ENCODE peak calls at places on chromosomes 4 and X, in six cellular contexts. One of them, this sample, is unnamed.
A peak's percentile ranks its signal among the peaks of the same experiment; 100 is the strongest.

GRCh38 chr4:48974979-48975640 is 11.0 kb upstream of the CWH43 start:
- DNase-seq in hypothalamus: peak; percentile 3
- DNase-seq in activated naive CD8-positive, alpha-beta T cell treated with anti-CD3 and anti-CD28 coated beads, Interleukin-2, amount 50 U/mL, for 16 hours: no peak
- DNase-seq in EL: no peak
- DNase-seq in astrocyte of the hippocampus: peak; percentile 33
- DNase-seq in anterior cingulate cortex: peak; percentile 38
- DNase-seq in this sample: no peak

GRCh38 chrX:133482345-133483041 is 67.2 kb upstream of the GPC4 start:
- DNase-seq in hypothalamus: no peak
- DNase-seq in activated naive CD8-positive, alpha-beta T cell treated with anti-CD3 and anti-CD28 coated beads, Interleukin-2, amount 50 U/mL, for 16 hours: no peak
- DNase-seq in EL: no peak
- DNase-seq in astrocyte of the hippocampus: peak; percentile 30
- DNase-seq in anterior cingulate cortex: no peak
- DNase-seq in this sample: no peak

GRCh38 chr4:16819652-16820051 is 78.8 kb downstream of the LDB2 start:
- DNase-seq in hypothalamus: no peak
- DNase-seq in activated naive CD8-positive, alpha-beta T cell treated with anti-CD3 and anti-CD28 coated beads, Interleukin-2, amount 50 U/mL, for 16 hours: no peak
- DNase-seq in EL: no peak
- DNase-seq in astrocyte of the hippocampus: no peak
- DNase-seq in anterior cingulate cortex: no peak
- DNase-seq in this sample: no peak

GRCh38 chr4:153639556-153640475 is 44.3 kb upstream of the TLR2 start:
- DNase-seq in hypothalamus: no peak
- DNase-seq in activated naive CD8-positive, alpha-beta T cell treated with anti-CD3 and anti-CD28 coated beads, Interleukin-2, amount 50 U/mL, for 16 hours: no peak
- DNase-seq in EL: no peak
- DNase-seq in astrocyte of the hippocampus: no peak
- DNase-seq in anterior cingulate cortex: no peak
- DNase-seq in this sample: no peak

GRCh38 chr4:155759372-155760252 is 791 bp downstream of the GUCY1B1 start:
- DNase-seq in hypothalamus: peak; percentile 78
- DNase-seq in activated naive CD8-positive, alpha-beta T cell treated with anti-CD3 and anti-CD28 coated beads, Interleukin-2, amount 50 U/mL, for 16 hours: no peak
- DNase-seq in EL: peak; percentile 13
- DNase-seq in astrocyte of the hippocampus: peak; percentile 57
- DNase-seq in anterior cingulate cortex: peak; percentile 51
- DNase-seq in this sample: no peak

GRCh38 chr4:1491630-1492457 is 85.6 kb upstream of the NKX1-1 start:
- DNase-seq in hypothalamus: no peak
- DNase-seq in activated naive CD8-positive, alpha-beta T cell treated with anti-CD3 and anti-CD28 coated beads, Interleukin-2, amount 50 U/mL, for 16 hours: no peak
- DNase-seq in EL: no peak
- DNase-seq in astrocyte of the hippocampus: no peak
- DNase-seq in anterior cingulate cortex: no peak
- DNase-seq in this sample: no peak

GRCh38 chr4:173247316-173247715 is 78.7 kb downstream of the GALNT7 start:
- DNase-seq in hypothalamus: no peak
- DNase-seq in activated naive CD8-positive, alpha-beta T cell treated with anti-CD3 and anti-CD28 coated beads, Interleukin-2, amount 50 U/mL, for 16 hours: no peak
- DNase-seq in EL: no peak
- DNase-seq in astrocyte of the hippocampus: no peak
- DNase-seq in anterior cingulate cortex: no peak
- DNase-seq in this sample: no peak

GRCh38 chrX:105190252-105190853 is 30.1 kb downstream of the TEX13A start:
- DNase-seq in hypothalamus: peak; percentile 2
- DNase-seq in activated naive CD8-positive, alpha-beta T cell treated with anti-CD3 and anti-CD28 coated beads, Interleukin-2, amount 50 U/mL, for 16 hours: no peak
- DNase-seq in EL: peak; percentile 1
- DNase-seq in astrocyte of the hippocampus: peak; percentile 46
- DNase-seq in anterior cingulate cortex: no peak
- DNase-seq in this sample: peak; percentile 0

GRCh38 chrX:72568406-72569092 is 4.1 kb downstream of the HDAC8 start:
- DNase-seq in hypothalamus: no peak
- DNase-seq in activated naive CD8-positive, alpha-beta T cell treated with anti-CD3 and anti-CD28 coated beads, Interleukin-2, amount 50 U/mL, for 16 hours: no peak
- DNase-seq in EL: no peak
- DNase-seq in astrocyte of the hippocampus: peak; percentile 51
- DNase-seq in anterior cingulate cortex: no peak
- DNase-seq in this sample: peak; percentile 8

GRCh38 chr4:92241094-92241493 is 62.7 kb upstream of the GRID2 start:
- DNase-seq in hypothalamus: no peak
- DNase-seq in activated naive CD8-positive, alpha-beta T cell treated with anti-CD3 and anti-CD28 coated beads, Interleukin-2, amount 50 U/mL, for 16 hours: no peak
- DNase-seq in EL: no peak
- DNase-seq in astrocyte of the hippocampus: no peak
- DNase-seq in anterior cingulate cortex: no peak
- DNase-seq in this sample: no peak

GRCh38 chr4:150583287-150584197 is 1.6 kb downstream of the MAB21L2 start:
- DNase-seq in hypothalamus: no peak
- DNase-seq in activated naive CD8-positive, alpha-beta T cell treated with anti-CD3 and anti-CD28 coated beads, Interleukin-2, amount 50 U/mL, for 16 hours: no peak
- DNase-seq in EL: peak; percentile 26
- DNase-seq in astrocyte of the hippocampus: peak; percentile 76
- DNase-seq in anterior cingulate cortex: peak; percentile 35
- DNase-seq in this sample: no peak

GRCh38 chr4:52263612-52264011 is 212.5 kb downstream of the SPATA18 start:
- DNase-seq in hypothalamus: no peak
- DNase-seq in activated naive CD8-positive, alpha-beta T cell treated with anti-CD3 and anti-CD28 coated beads, Interleukin-2, amount 50 U/mL, for 16 hours: no peak
- DNase-seq in EL: peak; percentile 4
- DNase-seq in astrocyte of the hippocampus: peak; percentile 13
- DNase-seq in anterior cingulate cortex: no peak
- DNase-seq in this sample: no peak

GRCh38 chrX:16725067-16725466 is 5.7 kb downstream of the SYAP1 start:
- DNase-seq in hypothalamus: no peak
- DNase-seq in activated naive CD8-positive, alpha-beta T cell treated with anti-CD3 and anti-CD28 coated beads, Interleukin-2, amount 50 U/mL, for 16 hours: no peak
- DNase-seq in EL: no peak
- DNase-seq in astrocyte of the hippocampus: no peak
- DNase-seq in anterior cingulate cortex: no peak
- DNase-seq in this sample: no peak

GRCh38 chr4:29151584-29151983 is 1568.6 kb upstream of the PCDH7 start:
- DNase-seq in hypothalamus: no peak
- DNase-seq in activated naive CD8-positive, alpha-beta T cell treated with anti-CD3 and anti-CD28 coated beads, Interleukin-2, amount 50 U/mL, for 16 hours: no peak
- DNase-seq in EL: peak; percentile 39
- DNase-seq in astrocyte of the hippocampus: no peak
- DNase-seq in anterior cingulate cortex: no peak
- DNase-seq in this sample: no peak

GRCh38 chr4:153067376-153067775 is 131.3 kb downstream of the FHDC1 start:
- DNase-seq in hypothalamus: no peak
- DNase-seq in activated naive CD8-positive, alpha-beta T cell treated with anti-CD3 and anti-CD28 coated beads, Interleukin-2, amount 50 U/mL, for 16 hours: no peak
- DNase-seq in EL: peak; percentile 51
- DNase-seq in astrocyte of the hippocampus: peak; percentile 62
- DNase-seq in anterior cingulate cortex: no peak
- DNase-seq in this sample: peak; percentile 36

GRCh38 chr4:105350859-105351494 is 122.9 kb downstream of the PPA2 start:
- DNase-seq in hypothalamus: no peak
- DNase-seq in activated naive CD8-positive, alpha-beta T cell treated with anti-CD3 and anti-CD28 coated beads, Interleukin-2, amount 50 U/mL, for 16 hours: no peak
- DNase-seq in EL: no peak
- DNase-seq in astrocyte of the hippocampus: peak; percentile 36
- DNase-seq in anterior cingulate cortex: no peak
- DNase-seq in this sample: no peak

GRCh38 chr4:129344058-129344457 is 248.1 kb downstream of the C4orf33 start:
- DNase-seq in hypothalamus: no peak
- DNase-seq in activated naive CD8-positive, alpha-beta T cell treated with anti-CD3 and anti-CD28 coated beads, Interleukin-2, amount 50 U/mL, for 16 hours: no peak
- DNase-seq in EL: peak; percentile 50
- DNase-seq in astrocyte of the hippocampus: peak; percentile 44
- DNase-seq in anterior cingulate cortex: no peak
- DNase-seq in this sample: peak; percentile 41

GRCh38 chr4:40454816-40455215 is 119.7 kb downstream of the CHRNA9 start:
- DNase-seq in hypothalamus: no peak
- DNase-seq in activated naive CD8-positive, alpha-beta T cell treated with anti-CD3 and anti-CD28 coated beads, Interleukin-2, amount 50 U/mL, for 16 hours: no peak
- DNase-seq in EL: no peak
- DNase-seq in astrocyte of the hippocampus: no peak
- DNase-seq in anterior cingulate cortex: no peak
- DNase-seq in this sample: no peak

This sample was measured in A172.